ENCODE peak calls at places on chromosome 5, in ten cellular contexts. C, M, J, A, G, L, U, T, B and P are unnamed samples.
A peak's percentile ranks its signal among the peaks of the same experiment; 100 is the strongest.

GRCh38 chr5:1808466-1808865 is 7.3 kb downstream of the NDUFS6 start:
- DNase-seq in C (no peak), M (no peak), J (no peak), A (peak; percentile 59), G (no peak), L (no peak), U (no peak), T (no peak), B (no peak), P (no peak)

GRCh38 chr5:149652697-149653096 is 71.4 kb downstream of the ARHGEF37 start:
- DNase-seq in C (no peak), M (no peak), J (no peak), A (no peak), G (no peak), L (no peak), U (no peak), T (no peak), B (no peak), P (no peak)

GRCh38 chr5:55232985-55233928 is at the start of gene CCNO:
- DNase-seq in C (peak; percentile 69), M (peak; percentile 89), J (peak; percentile 80), A (peak; percentile 43), G (peak; percentile 78), L (no peak), U (peak; percentile 73), T (peak; percentile 82), B (peak; percentile 82), P (no peak)

GRCh38 chr5:34655354-34655991 is 655 bp upstream of the RAI14 start:
- DNase-seq in C (no peak), M (peak; percentile 61), J (peak; percentile 51), A (peak; percentile 39), G (no peak), L (no peak), U (peak; percentile 38), T (peak; percentile 62), B (peak; percentile 74), P (no peak)

GRCh38 chr5:180684623-180685161 is 35.3 kb upstream of the FLT4 start:
- DNase-seq in C (peak; percentile 69), M (no peak), J (no peak), A (no peak), G (no peak), L (no peak), U (no peak), T (no peak), B (no peak), P (no peak)

GRCh38 chr5:10632110-10632903 is 68.4 kb downstream of the ANKRD33B start:
- DNase-seq in C (no peak), M (no peak), J (peak; percentile 53), A (no peak), G (no peak), L (no peak), U (no peak), T (no peak), B (no peak), P (no peak)

GRCh38 chr5:43555895-43556606 is 826 bp downstream of the PAIP1 start:
- DNase-seq in C (no peak), M (peak; percentile 52), J (peak; percentile 66), A (no peak), G (peak; percentile 80), L (no peak), U (peak; percentile 61), T (peak; percentile 77), B (peak; percentile 62), P (no peak)

GRCh38 chr5:15620501-15620900 is 120.5 kb downstream of the FBXL7 start:
- DNase-seq in C (no peak), M (no peak), J (no peak), A (no peak), G (peak; percentile 50), L (no peak), U (no peak), T (no peak), B (no peak), P (no peak)

GRCh38 chr5:80156156-80156555 is 99.7 kb downstream of the SERINC5 start:
- DNase-seq in C (peak; percentile 25), M (no peak), J (no peak), A (no peak), G (no peak), L (no peak), U (no peak), T (no peak), B (no peak), P (no peak)

GRCh38 chr5:110757118-110757729 is 18.4 kb downstream of the SLC25A46 start:
- DNase-seq in C (no peak), M (no peak), J (no peak), A (no peak), G (no peak), L (no peak), U (peak; percentile 5), T (peak; percentile 20), B (peak; percentile 55), P (no peak)

GRCh38 chr5:73938280-73938937 is 312.4 kb downstream of the ARHGEF28 start:
- DNase-seq in C (no peak), M (no peak), J (no peak), A (peak; percentile 91), G (no peak), L (no peak), U (no peak), T (no peak), B (peak; percentile 66), P (no peak)

GRCh38 chr5:77101298-77101697 is 14.2 kb upstream of the ZBED3 start:
- DNase-seq in C (no peak), M (no peak), J (no peak), A (peak; percentile 34), G (no peak), L (no peak), U (no peak), T (no peak), B (no peak), P (no peak)

GRCh38 chr5:145551714-145552113 is 283.4 kb downstream of the PRELID2 start:
- DNase-seq in C (no peak), M (no peak), J (no peak), A (no peak), G (no peak), L (no peak), U (no peak), T (no peak), B (no peak), P (no peak)

GRCh38 chr5:54317511-54318260 is 7.3 kb upstream of the ARL15 start:
- DNase-seq in C (no peak), M (no peak), J (no peak), A (no peak), G (no peak), L (no peak), U (no peak), T (no peak), B (no peak), P (no peak)

GRCh38 chr5:169905017-169905416 is 75.3 kb downstream of the INSYN2B start:
- DNase-seq in C (no peak), M (no peak), J (no peak), A (no peak), G (no peak), L (no peak), U (no peak), T (no peak), B (no peak), P (no peak)

GRCh38 chr5:56369333-56369947 is 136.3 kb upstream of the ANKRD55 start:
- DNase-seq in C (no peak), M (no peak), J (no peak), A (no peak), G (no peak), L (no peak), U (no peak), T (no peak), B (no peak), P (no peak)
- H3K27ac ChIP-seq in C (no peak overlapping the region), M (no peak overlapping the region), J (no peak overlapping the region), A (no peak overlapping the region), G (no peak overlapping the region), L (no peak overlapping the region), U (no peak overlapping the region), T (no peak overlapping the region), B (no peak overlapping the region), P (no peak overlapping the region)

DNA sequence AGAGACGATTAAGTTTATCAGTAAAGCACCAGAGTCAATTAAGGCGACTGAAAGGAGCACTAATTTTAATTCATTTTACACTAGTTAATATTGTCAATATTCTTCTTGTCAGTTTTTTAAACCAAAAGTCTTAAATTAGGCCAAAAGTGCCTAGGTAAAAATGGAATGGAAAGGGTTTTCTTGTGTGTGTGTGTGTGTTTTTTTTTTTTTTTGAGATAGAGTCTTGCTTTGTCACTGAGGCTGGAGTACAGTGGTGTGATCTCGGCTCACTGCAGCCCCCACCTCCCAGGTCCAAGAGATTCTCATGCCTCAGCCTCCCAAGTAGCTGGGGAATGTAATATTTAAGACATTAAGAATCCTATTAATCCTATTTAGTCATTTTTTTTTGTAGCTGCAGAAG is 3.1 kb upstream of the APC start:
- DNase-seq in C (no peak), M (no peak), J (no peak), A (no peak), G (no peak), L (no peak), U (no peak), T (no peak), B (no peak), P (no peak)
- H3K27ac ChIP-seq in C (no peak overlapping the region), M (no peak overlapping the region), J (no peak overlapping the region), A (no peak overlapping the region), G (no peak overlapping the region), L (no peak overlapping the region), U (no peak overlapping the region), T (no peak overlapping the region), B (no peak overlapping the region), P (no peak overlapping the region)

GRCh38 chr5:173926359-173926758 is 38.2 kb downstream of the CPEB4 start:
- DNase-seq in C (no peak), M (no peak), J (no peak), A (no peak), G (no peak), L (no peak), U (peak; percentile 48), T (no peak), B (no peak), P (no peak)
- H3K27ac ChIP-seq in C (no peak overlapping the region), M (peak overlapping the region; percentile 33), J (peak overlapping the region; percentile 20), A (no peak overlapping the region), G (no peak overlapping the region), L (peak overlapping the region; percentile 73), U (no peak overlapping the region), T (no peak overlapping the region), B (no peak overlapping the region), P (no peak overlapping the region)

DNA sequence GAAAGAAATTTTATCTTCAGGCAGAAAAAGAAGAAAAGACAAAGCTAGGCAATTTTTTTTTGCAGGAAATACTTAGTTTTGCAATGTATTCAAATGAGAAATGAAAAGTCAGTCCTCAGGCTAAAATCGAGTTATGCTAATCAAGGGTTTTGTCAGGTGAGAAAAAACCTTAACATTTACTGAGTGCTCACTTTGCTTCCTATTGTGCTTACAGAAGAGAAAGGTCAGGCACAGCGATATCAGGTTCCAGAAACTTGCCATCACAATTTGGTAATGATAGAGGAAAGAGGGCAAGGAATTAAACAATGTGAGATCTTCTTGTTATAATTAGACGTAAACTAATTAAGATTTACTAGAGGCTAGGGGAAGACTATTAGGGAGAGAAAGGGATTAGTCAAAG is 431.7 kb upstream of the CTNND2 start:
- DNase-seq in C (no peak), M (no peak), J (no peak), A (no peak), G (no peak), L (no peak), U (no peak), T (no peak), B (no peak), P (no peak)
- H3K27ac ChIP-seq in C (no peak overlapping the region), M (no peak overlapping the region), J (no peak overlapping the region), A (no peak overlapping the region), G (no peak overlapping the region), L (no peak overlapping the region), U (no peak overlapping the region), T (no peak overlapping the region), B (no peak overlapping the region), P (no peak overlapping the region)

GRCh38 chr5:88661870-88662207 is 221.1 kb downstream of the MEF2C start:
- DNase-seq in C (no peak), M (no peak), J (no peak), A (no peak), G (no peak), L (no peak), U (no peak), T (no peak), B (no peak), P (no peak)
- H3K27ac ChIP-seq in C (no peak overlapping the region), M (no peak overlapping the region), J (no peak overlapping the region), A (no peak overlapping the region), G (no peak overlapping the region), L (no peak overlapping the region), U (peak overlapping the region; percentile 93), T (no peak overlapping the region), B (no peak overlapping the region), P (no peak overlapping the region)